ENCODE peak calls at places on chromosomes 12 and 14, in eight cellular contexts. B is brain microvascular endothelial cell, F is stomach, O is lung, K is prostate gland, J is tibial nerve, Y is upper lobe of right lung, V is body of pancreas. M is an unnamed sample.

GRCh38 chr12:24903305-24904088 is 45.4 kb downstream of the BCAT1 start:
- DNase-seq in O (no peak), V (no peak), B (no peak), Y (no peak), J (no peak), F (no peak), K (no peak), M (no peak)

GRCh38 chr12:5434647-5434968 is 2.7 kb downstream of the NTF3 start:
- DNase-seq in F (no peak), B (no peak), O (no peak), J (no peak), V (no peak), K (no peak), Y (no peak), M (no peak)

GRCh38 chr14:69321601-69322330 is 61.8 kb downstream of the GALNT16 start:
- DNase-seq in B (no peak), O (no peak), K (no peak), J (no peak), F (no peak), Y (peak; percentile 51), V (no peak), M (no peak)

GRCh38 chr14:105944632-105945610 is 418.5 kb downstream of the TMEM121 start:
- DNase-seq in K (peak; percentile 50), Y (peak; percentile 87), V (peak; percentile 60), J (peak; percentile 54), B (no peak), O (peak; percentile 56), F (peak; percentile 85), M (peak; percentile 63)

GRCh38 chr14:55746533-55746932 is 166.5 kb downstream of the KTN1 start:
- DNase-seq in Y (no peak), F (no peak), K (no peak), B (peak; percentile 14), J (no peak), O (no peak), V (no peak), M (no peak)

GRCh38 chr12:50589650-50590435 is 85.1 kb downstream of the DIP2B start:
- DNase-seq in K (no peak), J (no peak), F (no peak), Y (no peak), O (no peak), V (no peak), B (peak; percentile 92), M (no peak)

GRCh38 chr14:68547305-68548193 is 245.3 kb downstream of the ZFP36L1 start:
- DNase-seq in F (peak; percentile 41), B (peak; percentile 79), V (no peak), J (peak; percentile 81), Y (no peak), O (peak; percentile 71), K (peak; percentile 42), M (no peak)

GRCh38 chr12:389138-390096 is at the start of gene KDM5A:
- DNase-seq in V (peak; percentile 89), F (peak; percentile 92), K (peak; percentile 89), B (peak; percentile 88), J (peak; percentile 81), O (peak; percentile 93), Y (peak; percentile 94), M (peak; percentile 87)

GRCh38 chr14:105294142-105294597 is 6.6 kb downstream of the BRF1 start:
- DNase-seq in K (no peak), Y (no peak), J (no peak), B (peak; percentile 55), V (no peak), O (no peak), F (no peak), M (peak; percentile 83)

DNA sequence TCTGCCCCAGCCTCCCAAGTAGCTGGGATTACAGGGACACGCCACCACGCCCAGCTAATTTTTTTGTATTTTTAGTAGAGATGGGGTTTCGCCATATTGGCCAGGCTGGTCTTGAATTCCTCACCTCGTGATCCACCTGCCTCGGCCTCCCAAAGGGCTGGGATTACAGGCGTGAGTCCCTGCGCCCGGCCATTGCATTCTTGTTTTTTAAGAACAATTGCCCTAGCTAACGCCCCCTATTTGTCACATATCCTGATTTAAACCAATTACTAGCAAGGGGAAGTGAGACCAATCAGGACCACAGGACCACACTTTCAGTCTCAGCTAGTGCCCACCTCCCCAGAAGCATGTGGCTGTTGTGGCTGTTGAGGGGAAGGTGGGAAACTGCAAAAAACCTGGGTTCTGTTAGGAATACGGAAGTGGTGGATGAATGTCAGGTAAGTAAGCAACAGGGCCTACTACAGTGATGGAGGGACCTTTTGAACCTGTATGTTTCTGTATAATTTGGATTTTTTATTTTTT is 37.8 kb upstream of the NFYB start:
- DNase-seq in Y (no peak), V (no peak), K (no peak), B (no peak), J (no peak), F (no peak), O (peak; percentile 22), M (no peak)
- H3K27ac ChIP-seq in Y (no peak overlapping the region), V (no peak overlapping the region), K (peak overlapping the region; percentile 70), B (no peak overlapping the region), J (no peak overlapping the region), F (no peak overlapping the region), O (no peak overlapping the region), M (no peak overlapping the region)

DNA sequence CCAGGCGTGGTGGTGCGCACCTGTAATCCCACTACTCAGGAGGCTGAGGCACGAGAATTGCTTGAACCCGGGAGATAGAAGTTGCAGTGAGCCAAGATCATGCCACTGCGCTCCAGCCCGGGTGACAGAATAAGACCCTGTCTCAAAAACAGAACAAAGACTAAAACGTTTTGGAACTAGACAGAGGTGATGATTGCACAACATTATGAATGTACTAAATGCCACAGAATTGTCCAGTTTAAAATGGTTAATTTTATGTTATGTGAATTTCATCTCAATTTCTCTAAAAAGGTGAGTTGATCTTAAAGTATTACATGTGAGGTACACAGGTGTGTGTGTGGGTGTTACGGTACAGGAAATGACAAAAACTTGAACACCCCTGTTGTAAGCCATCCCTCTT is 16.5 kb downstream of the P2RX4 start:
- DNase-seq in F (no peak), K (no peak), V (no peak), J (no peak), O (no peak), B (no peak), Y (no peak), M (no peak)
- H3K27ac ChIP-seq in F (peak overlapping the region; percentile 81), K (no peak overlapping the region), V (peak overlapping the region; percentile 86), J (no peak overlapping the region), O (no peak overlapping the region), B (no peak overlapping the region), Y (peak overlapping the region; percentile 67), M (no peak overlapping the region)

GRCh38 chr12:75954749-75955148 is 76.8 kb downstream of the PHLDA1 start:
- DNase-seq in K (no peak), V (no peak), B (no peak), F (no peak), Y (no peak), O (no peak), J (no peak), M (no peak)

GRCh38 chr12:75953312-75953906 is 78.2 kb downstream of the PHLDA1 start:
- DNase-seq in Y (no peak), F (no peak), V (no peak), J (no peak), B (peak; percentile 67), K (no peak), O (no peak), M (no peak)

GRCh38 chr12:75954076-75954475 is 77.5 kb downstream of the PHLDA1 start:
- DNase-seq in K (no peak), Y (no peak), B (peak; percentile 94), V (no peak), F (no peak), J (no peak), O (no peak), M (no peak)

GRCh38 chr12:75951399-75952228 is 80.0 kb downstream of the PHLDA1 start:
- DNase-seq in Y (no peak), V (no peak), O (no peak), F (no peak), B (no peak), J (no peak), K (no peak), M (no peak)

DNA sequence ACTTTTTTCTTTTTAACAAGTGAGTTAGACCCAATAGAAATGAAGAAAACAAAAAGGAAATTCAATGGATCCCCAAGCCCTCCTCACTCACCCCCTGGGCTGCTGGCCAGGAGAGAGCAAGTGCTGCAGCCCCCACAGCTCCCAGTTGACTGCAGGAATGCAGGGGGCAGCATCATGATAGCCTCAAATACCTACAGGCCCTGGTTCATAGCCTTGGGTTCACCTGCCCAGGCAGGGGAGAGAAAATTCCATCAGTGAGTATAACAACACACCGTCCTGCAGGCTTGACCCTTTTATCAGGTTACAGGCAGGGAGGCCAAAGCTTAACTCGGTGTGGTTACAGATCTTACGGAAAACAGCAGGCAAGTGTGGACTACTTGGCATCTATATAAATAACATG is 76.3 kb downstream of the PHLDA1 start:
- DNase-seq in Y (no peak), B (no peak), O (no peak), K (no peak), V (no peak), F (no peak), J (no peak), M (no peak)
- H3K27ac ChIP-seq in Y (no peak overlapping the region), B (no peak overlapping the region), O (no peak overlapping the region), K (no peak overlapping the region), V (no peak overlapping the region), F (no peak overlapping the region), J (no peak overlapping the region), M (no peak overlapping the region)

GRCh38 chr12:128818065-128819022 is 5.4 kb downstream of the SLC15A4 start:
- DNase-seq in Y (no peak), V (no peak), F (peak; percentile 24), B (peak; percentile 71), O (no peak), J (no peak), K (no peak), M (no peak)

GRCh38 chr12:128820253-128820652 is 3.5 kb downstream of the SLC15A4 start:
- DNase-seq in O (no peak), K (no peak), B (no peak), Y (no peak), V (no peak), F (no peak), J (no peak), M (no peak)

GRCh38 chr12:128817115-128818015 is 6.4 kb downstream of the SLC15A4 start:
- DNase-seq in O (no peak), B (peak; percentile 66), F (peak; percentile 41), K (no peak), J (no peak), Y (no peak), V (peak; percentile 54), M (peak; percentile 57)

GRCh38 chr12:128820723-128821432 is 2.9 kb downstream of the SLC15A4 start:
- DNase-seq in O (no peak), B (no peak), V (no peak), Y (no peak), K (no peak), F (peak; percentile 44), J (peak; percentile 38), M (peak; percentile 60)

DNA sequence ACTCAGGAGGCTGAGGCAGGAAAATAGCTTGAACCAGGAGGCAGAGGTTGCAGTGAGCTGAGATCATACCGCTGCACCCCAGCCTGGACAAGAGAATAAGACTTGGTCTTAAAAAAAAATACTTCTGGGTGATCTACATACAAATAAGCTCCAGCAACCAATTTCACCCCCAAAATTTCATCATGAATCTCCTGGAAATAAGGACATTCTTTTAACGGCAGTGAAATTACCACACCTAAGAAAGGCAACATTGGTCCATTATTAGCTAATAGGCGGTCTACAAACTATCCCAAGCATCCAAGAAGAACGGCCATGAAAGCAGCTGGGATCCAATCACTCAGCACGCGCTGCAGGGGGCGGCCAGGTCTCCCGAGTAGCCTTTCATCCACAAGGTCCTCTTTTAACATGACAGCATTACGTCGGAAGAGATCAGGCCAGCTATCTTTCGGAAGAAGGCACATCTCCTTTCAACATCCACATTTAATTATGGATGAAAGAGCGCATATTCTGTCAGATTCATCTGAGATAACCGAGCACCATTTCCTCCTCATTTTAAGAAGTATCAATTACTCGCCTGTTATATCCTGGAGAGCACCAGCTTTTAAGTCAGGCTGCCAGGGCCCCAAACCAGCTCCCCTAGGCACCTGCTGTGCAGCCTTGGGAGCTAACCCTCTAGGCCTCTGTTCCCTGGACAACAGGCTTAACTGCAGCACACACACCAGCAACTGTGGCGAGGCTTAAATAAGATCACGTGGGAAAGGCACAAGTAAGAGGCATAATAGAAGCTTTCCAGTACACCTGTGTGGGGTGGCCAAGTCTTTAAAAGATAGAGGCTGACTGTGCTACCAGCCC is 4.2 kb downstream of the SLC15A4 start:
- DNase-seq in Y (no peak), V (no peak), F (peak; percentile 21), J (no peak), O (no peak), B (no peak), K (no peak), M (no peak)
- H3K27ac ChIP-seq in Y (no peak overlapping the region), V (no peak overlapping the region), F (no peak overlapping the region), J (no peak overlapping the region), O (no peak overlapping the region), B (peak overlapping the region; percentile 89), K (no peak overlapping the region), M (peak overlapping the region; percentile 88)